ENCODE peak calls at places on chromosomes 6 and 20, in seven cellular contexts. P, U, C, K, E, B and A are unnamed samples.
A peak's percentile ranks its signal among the peaks of the same experiment; 100 is the strongest.

GRCh38 chr6:111657146-111657545 is 51.5 kb upstream of the TRAF3IP2 start:
- DNase-seq in P (no peak), U (no peak), C (no peak), K (peak; percentile 16), E (no peak), B (peak; percentile 27), A (peak; percentile 42)

GRCh38 chr20:33373735-33374605 is 27.3 kb downstream of the CDK5RAP1 start:
- DNase-seq in P (no peak), U (no peak), C (peak; percentile 45), K (no peak), E (no peak), B (peak; percentile 28), A (peak; percentile 100)

GRCh38 chr20:23640873-23641667 is 3.3 kb upstream of the CST3 start:
- DNase-seq in P (no peak), U (no peak), C (no peak), K (no peak), E (no peak), B (no peak), A (no peak)

GRCh38 chr20:49608752-49609670 is 41.1 kb upstream of the PTGIS start:
- DNase-seq in P (peak; percentile 84), U (peak; percentile 68), C (peak; percentile 78), K (peak; percentile 84), E (peak; percentile 81), B (peak; percentile 12), A (no peak)

GRCh38 chr6:161369339-161369738 is 95.5 kb upstream of the AGPAT4 start:
- DNase-seq in P (peak; percentile 24), U (no peak), C (no peak), K (peak; percentile 92), E (peak; percentile 68), B (peak; percentile 93), A (no peak)

GRCh38 chr20:18666803-18667460 is 79.1 kb downstream of the DTD1 start:
- DNase-seq in P (peak; percentile 21), U (no peak), C (no peak), K (no peak), E (no peak), B (no peak), A (no peak)

GRCh38 chr20:34891166-34892062 is 15.0 kb downstream of the ACSS2 start:
- DNase-seq in P (no peak), U (no peak), C (no peak), K (peak; percentile 93), E (no peak), B (peak; percentile 40), A (no peak)

GRCh38 chr6:33384581-33385020 is 7.0 kb upstream of the KIFC1 start:
- DNase-seq in P (peak; percentile 72), U (no peak), C (no peak), K (peak; percentile 53), E (no peak), B (peak; percentile 38), A (no peak)

GRCh38 chr6:53179961-53180651 is 31.5 kb upstream of the GCM1 start:
- DNase-seq in P (no peak), U (peak; percentile 68), C (peak; percentile 74), K (peak; percentile 8), E (peak; percentile 50), B (peak; percentile 84), A (peak; percentile 52)

GRCh38 chr6:50143011-50143719 is 93.4 kb upstream of the DEFB112 start:
- DNase-seq in P (no peak), U (no peak), C (no peak), K (no peak), E (no peak), B (no peak), A (no peak)

GRCh38 chr6:50145125-50145524 is 95.4 kb upstream of the DEFB112 start:
- DNase-seq in P (peak; percentile 31), U (no peak), C (no peak), K (no peak), E (no peak), B (no peak), A (no peak)

DNA sequence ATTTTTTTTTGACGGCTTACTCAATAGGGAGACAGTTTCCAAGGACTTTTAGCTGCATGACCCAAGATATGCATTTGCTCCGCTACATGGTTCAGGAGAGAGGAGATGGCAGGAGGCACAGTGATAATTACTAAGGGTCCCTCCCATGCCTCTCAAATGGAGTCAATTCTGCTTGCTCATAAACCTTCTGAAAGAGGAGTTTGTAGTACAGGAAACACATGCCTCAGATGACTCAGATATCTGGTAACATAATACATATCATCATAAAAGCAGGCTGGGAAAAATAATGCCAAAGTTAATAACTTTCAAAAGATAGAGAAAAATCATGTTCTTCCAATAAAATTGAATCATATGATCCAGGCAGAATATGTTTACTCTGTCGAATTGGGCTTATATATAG is 97.6 kb upstream of the DEFB112 start:
- DNase-seq in P (no peak), U (no peak), C (no peak), K (no peak), E (no peak), B (no peak), A (no peak)
- TF ChIP-seq CTCF in P (no peak), U (no peak), C (no peak), K (no peak), E (no peak), B (no peak), A (no peak)

GRCh38 chr20:31694842-31695593 is 27.6 kb downstream of the BCL2L1 start:
- DNase-seq in P (no peak), U (no peak), C (no peak), K (no peak), E (no peak), B (no peak), A (no peak)
- TF ChIP-seq CTCF in P (no peak), U (no peak), C (no peak), K (no peak), E (no peak), B (no peak), A (no peak)

GRCh38 chr6:84182001-84182400 is 45.4 kb downstream of the CEP162 start:
- DNase-seq in P (no peak), U (no peak), C (no peak), K (no peak), E (no peak), B (no peak), A (no peak)
- TF ChIP-seq CTCF in P (no peak), U (no peak), C (no peak), K (no peak), E (no peak), B (no peak), A (no peak)

GRCh38 chr20:20209684-20210083 is 157.4 kb downstream of the CFAP61 start:
- DNase-seq in P (no peak), U (no peak), C (no peak), K (no peak), E (no peak), B (no peak), A (no peak)

GRCh38 chr20:20206788-20207187 is 154.5 kb downstream of the CFAP61 start:
- DNase-seq in P (no peak), U (no peak), C (no peak), K (no peak), E (no peak), B (no peak), A (no peak)

GRCh38 chr20:20205862-20206236 is 153.5 kb downstream of the CFAP61 start:
- DNase-seq in P (no peak), U (no peak), C (no peak), K (no peak), E (no peak), B (no peak), A (no peak)

GRCh38 chr20:20207291-20207690 is 155.0 kb downstream of the CFAP61 start:
- DNase-seq in P (peak; percentile 49), U (no peak), C (no peak), K (no peak), E (no peak), B (no peak), A (no peak)

GRCh38 chr20:20207872-20208271 is 155.5 kb downstream of the CFAP61 start:
- DNase-seq in P (no peak), U (no peak), C (no peak), K (no peak), E (no peak), B (no peak), A (no peak)
- TF ChIP-seq CTCF in P (no peak), U (no peak), C (no peak), K (no peak), E (no peak), B (no peak), A (no peak)

GRCh38 chr20:13567663-13568062 is 71.1 kb downstream of the TASP1 start:
- DNase-seq in P (no peak), U (no peak), C (no peak), K (no peak), E (no peak), B (no peak), A (no peak)

DNA sequence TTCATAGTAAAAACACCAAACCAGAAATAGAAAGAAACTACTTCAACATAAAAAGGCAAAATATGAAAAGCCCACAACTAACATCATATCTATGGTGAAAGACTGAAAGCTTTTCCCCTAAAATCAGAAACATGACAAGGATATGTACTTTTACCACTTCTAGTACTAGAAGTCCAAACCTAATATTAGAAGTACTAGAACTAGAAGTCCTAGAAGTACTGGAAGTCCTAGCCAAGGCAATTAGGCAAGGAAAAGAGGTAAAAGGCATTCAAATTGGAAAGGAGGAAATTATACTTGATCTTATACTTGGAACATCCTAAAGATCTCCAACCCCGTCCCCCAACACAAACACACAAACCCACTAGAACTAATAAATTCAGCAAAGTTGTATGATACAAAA is 74.9 kb downstream of the TASP1 start:
- DNase-seq in P (no peak), U (no peak), C (no peak), K (no peak), E (no peak), B (no peak), A (no peak)
- TF ChIP-seq CTCF in P (no peak), U (no peak), C (no peak), K (no peak), E (no peak), B (no peak), A (no peak)

DNA sequence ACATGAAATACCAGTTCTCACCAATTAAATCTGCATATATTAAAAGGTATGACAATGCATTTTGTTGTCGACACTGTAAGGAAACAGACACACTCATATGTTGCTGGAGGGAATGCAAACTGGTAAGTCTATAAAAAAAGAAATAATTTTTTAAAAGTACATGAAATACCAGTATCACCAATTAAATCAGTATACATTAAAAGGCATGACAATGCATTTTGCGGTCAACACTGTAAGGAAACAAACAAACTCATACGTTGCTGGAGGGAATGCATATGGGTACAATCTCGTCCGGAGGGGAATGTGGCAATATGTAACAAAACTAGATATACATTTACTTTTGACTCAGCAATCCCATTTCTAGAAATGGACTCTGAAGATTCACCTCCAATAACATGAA is 6.5 kb downstream of the ZNF322 start:
- DNase-seq in P (no peak), U (no peak), C (no peak), K (no peak), E (no peak), B (no peak), A (no peak)
- TF ChIP-seq CTCF in P (no peak), U (no peak), C (no peak), K (no peak), E (no peak), B (no peak), A (no peak)

GRCh38 chr6:27630727-27631613 is 158.1 kb upstream of the ZNF184 start:
- DNase-seq in P (peak; percentile 92), U (no peak), C (peak; percentile 16), K (peak; percentile 59), E (no peak), B (peak; percentile 82), A (no peak)
- TF ChIP-seq CTCF in P (peak; percentile 30), U (no peak), C (no peak), K (no peak), E (no peak), B (peak; percentile 51), A (peak; percentile 12)